ENCODE peak calls at places on chromosomes 2 and 18, in five cellular contexts. C is heart right ventricle, Y is AG04449, Z is A549, R is neural progenitor cell. A is an unnamed sample.

GRCh38 chr2:136141510-136142154 is 23.7 kb upstream of the CXCR4 start:
- DNase-seq in C (no peak), Y (no peak), Z (no peak), R (peak; percentile 25), A (no peak)

GRCh38 chr2:69191672-69192071 is 178.7 kb downstream of the ANTXR1 start:
- DNase-seq in C (no peak), Y (no peak), Z (no peak), R (no peak), A (no peak)

GRCh38 chr2:172442072-172442895 is 14.9 kb downstream of the ITGA6 start:
- DNase-seq in C (no peak), Y (peak; percentile 41), Z (peak; percentile 86), R (peak; percentile 36), A (peak; percentile 93)

GRCh38 chr2:153455403-153455802 is 23.2 kb downstream of the RPRM start:
- DNase-seq in C (no peak), Y (no peak), Z (no peak), R (peak; percentile 21), A (no peak)

GRCh38 chr2:16142383-16143361 is 202.3 kb downstream of the MYCN start:
- DNase-seq in C (no peak), Y (no peak), Z (no peak), R (no peak), A (no peak)

GRCh38 chr2:10342245-10342951 is 39.7 kb downstream of the HPCAL1 start:
- DNase-seq in C (no peak), Y (no peak), Z (no peak), R (no peak), A (no peak)

GRCh38 chr18:51191139-51191717 is 6.3 kb downstream of the MEX3C start:
- DNase-seq in C (no peak), Y (no peak), Z (no peak), R (no peak), A (no peak)

GRCh38 chr2:174331731-174332606 is 2.8 kb upstream of the SP9 start:
- DNase-seq in C (no peak), Y (no peak), Z (no peak), R (peak; percentile 80), A (no peak)

GRCh38 chr18:3983351-3983969 is 471.6 kb downstream of the DLGAP1 start:
- DNase-seq in C (no peak), Y (peak; percentile 47), Z (peak; percentile 7), R (no peak), A (peak; percentile 29)

GRCh38 chr18:12287684-12288405 is 20.2 kb upstream of the TUBB6 start:
- DNase-seq in C (peak; percentile 87), Y (peak; percentile 87), Z (peak; percentile 36), R (peak; percentile 63), A (peak; percentile 92)

GRCh38 chr18:23238651-23239349 is 103.5 kb downstream of the CABLES1 start:
- DNase-seq in C (no peak), Y (no peak), Z (no peak), R (no peak), A (no peak)
- H3K4me3 ChIP-seq in C (no peak overlapping the region), Y (no peak overlapping the region), Z (no peak overlapping the region), R (no peak overlapping the region), A (no peak overlapping the region)

GRCh38 chr2:216069028-216069427 is 12.6 kb downstream of the PECR start:
- DNase-seq in C (no peak), Y (no peak), Z (no peak), R (no peak), A (no peak)

GRCh38 chr2:216066255-216066654 is 15.4 kb downstream of the PECR start:
- DNase-seq in C (no peak), Y (no peak), Z (no peak), R (no peak), A (no peak)

GRCh38 chr2:216059233-216059834 is 22.3 kb downstream of the PECR start:
- DNase-seq in C (no peak), Y (no peak), Z (no peak), R (no peak), A (no peak)

GRCh38 chr2:216064684-216065083 is 16.9 kb downstream of the PECR start:
- DNase-seq in C (no peak), Y (no peak), Z (no peak), R (no peak), A (no peak)

GRCh38 chr2:216064014-216064630 is 17.5 kb downstream of the PECR start:
- DNase-seq in C (no peak), Y (no peak), Z (no peak), R (peak; percentile 18), A (no peak)
- TF ChIP-seq CTCF in C (no peak), Y (no peak), Z (peak; percentile 37), R (peak; percentile 47), A (no peak)

DNA sequence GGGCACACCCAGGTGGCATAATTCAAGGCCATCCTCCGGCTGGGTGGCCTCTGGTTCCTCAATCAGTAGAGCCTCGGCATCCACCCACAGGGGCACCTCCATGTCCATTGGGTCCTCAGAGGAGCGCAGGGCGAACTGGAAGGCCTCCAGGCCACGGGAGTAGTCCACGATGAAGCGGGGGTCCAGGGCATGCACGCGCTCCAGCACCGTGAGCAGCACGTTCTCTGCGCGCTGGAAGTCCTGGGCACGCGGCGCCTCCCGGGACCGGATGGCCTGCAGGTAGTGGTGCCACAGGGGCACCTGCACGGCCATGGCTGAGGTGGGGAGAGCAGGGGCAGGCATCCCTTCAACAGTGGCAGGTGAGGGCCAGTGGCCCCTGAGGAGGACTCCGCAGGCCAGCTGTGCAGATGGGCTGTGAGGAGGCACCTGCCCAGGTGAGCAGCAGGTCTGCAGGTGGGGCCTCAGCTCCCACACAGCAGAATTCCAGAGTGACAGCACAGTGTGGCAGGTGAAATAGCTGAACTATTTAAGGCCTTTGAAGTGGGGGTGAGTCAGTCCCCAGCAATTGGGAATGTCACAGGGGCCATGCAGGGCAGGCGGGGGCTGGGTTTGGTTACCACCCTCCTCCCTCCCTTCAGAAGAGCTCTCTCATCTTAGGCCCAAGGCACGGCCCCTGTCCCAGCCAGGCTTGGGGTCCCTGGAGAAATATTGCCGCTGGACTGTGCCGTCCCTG is at the start of gene MAB21L4:
- DNase-seq in C (no peak), Y (no peak), Z (no peak), R (no peak), A (no peak)
- H3K4me3 ChIP-seq in C (no peak within 1 kb of the TSS), Y (no peak within 1 kb of the TSS), Z (no peak within 1 kb of the TSS), R (no peak within 1 kb of the TSS), A (no peak within 1 kb of the TSS)

GRCh38 chr2:240245184-240245583 is 104.7 kb upstream of the OTOS start:
- DNase-seq in C (no peak), Y (no peak), Z (no peak), R (no peak), A (no peak)

GRCh38 chr2:240246173-240246820 is 105.8 kb upstream of the OTOS start:
- DNase-seq in C (no peak), Y (no peak), Z (no peak), R (no peak), A (no peak)

GRCh38 chr2:240247241-240247867 is 106.9 kb upstream of the OTOS start:
- DNase-seq in C (no peak), Y (no peak), Z (no peak), R (no peak), A (no peak)

GRCh38 chr2:240244543-240244942 is 104.1 kb upstream of the OTOS start:
- DNase-seq in C (no peak), Y (no peak), Z (no peak), R (no peak), A (no peak)

GRCh38 chr2:240245706-240246105 is 105.2 kb upstream of the OTOS start:
- DNase-seq in C (peak; percentile 81), Y (no peak), Z (no peak), R (no peak), A (no peak)
- TF ChIP-seq CTCF in C (no peak), Y (no peak), Z (no peak), R (no peak), A (no peak)

GRCh38 chr18:21912339-21913239 is 172.0 kb downstream of the MIB1 start:
- DNase-seq in C (no peak), Y (no peak), Z (no peak), R (peak; percentile 54), A (no peak)
- H3K4me3 ChIP-seq in C (no peak overlapping the region), Y (no peak overlapping the region), Z (no peak overlapping the region), R (no peak overlapping the region), A (no peak overlapping the region)

DNA sequence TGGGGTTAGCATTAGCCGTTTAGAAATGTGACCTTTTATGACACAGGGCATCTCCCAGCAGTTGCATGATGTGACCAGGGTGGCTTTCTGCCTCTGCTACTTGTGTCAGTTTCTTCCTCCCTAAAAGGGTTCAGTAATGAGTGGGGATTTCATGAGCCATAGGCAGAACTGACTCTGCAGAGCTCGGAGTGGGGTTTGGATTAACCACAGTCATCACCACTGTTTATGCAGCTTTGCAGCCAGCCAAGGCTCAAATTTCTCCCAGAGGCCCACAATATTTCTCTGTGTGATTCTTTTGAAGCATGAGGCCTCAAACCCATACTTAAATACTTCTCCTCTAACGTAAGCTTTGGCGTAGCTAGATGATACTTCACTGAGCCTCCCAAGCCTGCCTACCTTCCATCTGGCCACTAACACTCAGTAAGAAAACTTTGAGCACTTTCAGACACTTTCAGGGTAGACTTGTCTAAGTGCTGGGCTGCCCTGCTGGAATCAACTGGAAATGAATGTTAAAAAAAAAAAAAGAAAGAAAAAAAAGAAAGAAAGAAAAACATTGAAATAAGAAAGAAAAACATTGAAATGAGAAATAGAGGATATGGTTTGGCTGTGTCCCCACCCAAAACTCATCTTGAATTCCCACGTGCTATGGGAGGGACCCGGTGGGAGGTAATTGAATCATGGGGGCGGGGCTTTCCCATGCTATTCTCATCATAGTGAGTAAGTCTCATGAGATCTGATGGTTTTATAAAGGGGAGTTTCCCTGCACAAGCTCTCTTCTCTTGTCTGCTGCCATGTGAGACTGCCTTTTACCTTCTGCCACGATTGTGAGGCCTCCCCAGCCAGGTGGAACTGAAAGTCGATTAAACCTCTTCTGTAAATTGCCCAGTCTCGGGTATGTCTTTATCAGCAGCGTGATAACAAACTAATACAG is 11.5 kb upstream of the LAPTM4A start:
- DNase-seq in C (peak; percentile 38), Y (peak; percentile 90), Z (no peak), R (no peak), A (no peak)
- TF ChIP-seq CTCF in C (no peak), Y (no peak), Z (no peak), R (no peak), A (peak; percentile 9)

DNA sequence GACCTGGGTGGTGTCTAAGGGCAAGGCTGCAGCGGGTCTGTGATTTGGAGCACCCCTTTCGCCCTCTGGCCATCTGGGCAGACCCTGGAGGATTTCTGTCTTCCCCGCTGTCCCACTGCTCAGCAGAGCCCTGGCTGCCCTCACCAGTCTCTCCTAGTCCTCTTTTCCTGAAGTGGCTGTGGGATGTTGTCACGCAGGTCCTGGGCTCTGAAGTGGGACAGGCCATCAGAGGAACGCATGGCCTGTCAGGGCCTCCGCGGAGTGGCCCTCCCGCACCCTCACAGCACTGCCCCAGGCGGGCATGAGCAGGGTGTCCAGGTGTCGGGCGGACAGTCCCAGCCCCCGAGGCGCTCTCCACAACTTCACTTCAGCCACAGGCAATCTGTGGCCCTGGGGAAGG is 1.1 kb upstream of the TMEM185B start:
- DNase-seq in C (no peak), Y (no peak), Z (no peak), R (no peak), A (no peak)
- H3K4me3 ChIP-seq in C (no peak overlapping the region), Y (no peak overlapping the region), Z (peak overlapping the region; percentile 48), R (no peak overlapping the region), A (no peak overlapping the region)

DNA sequence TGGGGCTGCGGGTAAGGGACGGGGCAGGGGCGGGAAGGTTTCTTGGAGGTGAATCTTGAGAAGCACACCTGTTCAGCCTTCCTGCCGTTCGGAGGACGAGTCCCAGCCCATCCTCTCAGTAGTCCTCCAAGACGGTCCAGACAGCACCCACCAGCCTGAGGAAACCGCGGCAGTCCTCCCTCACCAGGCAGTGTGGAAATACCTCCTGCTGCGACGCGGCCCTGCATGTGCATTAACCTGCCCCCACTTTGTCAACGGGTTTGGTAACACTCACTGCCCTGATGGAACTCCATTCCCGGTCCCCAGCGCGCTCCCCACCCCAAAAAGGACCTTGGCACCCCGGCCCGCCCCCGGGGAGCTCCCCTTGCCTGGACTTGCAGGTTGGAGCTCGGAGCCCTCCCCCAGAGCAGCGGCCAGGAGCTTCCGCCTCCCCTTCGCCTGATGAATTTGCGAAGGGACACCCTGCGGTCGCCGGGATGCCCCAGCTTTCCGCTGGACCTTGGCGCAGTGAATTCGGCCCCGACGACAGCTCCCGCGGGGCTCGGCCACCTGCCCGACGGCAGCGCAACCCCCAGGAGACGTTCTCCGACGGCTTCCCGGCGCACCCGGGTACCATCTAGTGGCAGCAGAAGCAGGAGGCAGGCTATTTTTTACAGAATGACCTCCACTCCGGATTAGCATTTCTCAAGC is 31.5 kb downstream of the ACVR1C start:
- DNase-seq in C (peak; percentile 4), Y (no peak), Z (peak; percentile 7), R (peak; percentile 78), A (no peak)
- TF ChIP-seq CTCF in C (peak; percentile 54), Y (peak; percentile 66), Z (peak; percentile 39), R (peak; percentile 72), A (peak; percentile 66)

A was measured in retinal pigment epithelial cell.